ENCODE peak calls at places on chromosomes 6 and 20, in eight cellular contexts. One of them, this sample, is unnamed.

GRCh38 chr20:2838170-2838797 is 2.2 kb downstream of the PCED1A start:
- DNase-seq in kidney: peak; percentile 53
- DNase-seq in CD4-positive, CD25-positive, alpha-beta regulatory T cell: no peak
- DNase-seq in right cardiac atrium: no peak
- DNase-seq in CD4-positive, alpha-beta memory T cell: no peak
- DNase-seq in IMR-90: no peak
- DNase-seq in heart right ventricle: no peak
- DNase-seq in fibroblast of lung: no peak
- DNase-seq in this sample: peak; percentile 9

GRCh38 chr6:137702791-137703424 is 164.2 kb upstream of the TNFAIP3 start:
- DNase-seq in right cardiac atrium: no peak
- DNase-seq in CD4-positive, CD25-positive, alpha-beta regulatory T cell: no peak
- DNase-seq in fibroblast of lung: no peak
- DNase-seq in heart right ventricle: no peak
- DNase-seq in IMR-90: no peak
- DNase-seq in kidney: no peak
- DNase-seq in CD4-positive, alpha-beta memory T cell: no peak
- DNase-seq in this sample: no peak

GRCh38 chr20:47785321-47785899 is at the start of gene SULF2:
- DNase-seq in IMR-90: no peak
- DNase-seq in CD4-positive, alpha-beta memory T cell: no peak
- DNase-seq in fibroblast of lung: peak; percentile 52
- DNase-seq in heart right ventricle: peak; percentile 41
- DNase-seq in kidney: peak; percentile 85
- DNase-seq in right cardiac atrium: peak; percentile 76
- DNase-seq in CD4-positive, CD25-positive, alpha-beta regulatory T cell: no peak
- DNase-seq in this sample: no peak

GRCh38 chr6:81865712-81866111 is 113.2 kb upstream of the TENT5A start:
- DNase-seq in kidney: no peak
- DNase-seq in heart right ventricle: no peak
- DNase-seq in CD4-positive, alpha-beta memory T cell: no peak
- DNase-seq in right cardiac atrium: no peak
- DNase-seq in CD4-positive, CD25-positive, alpha-beta regulatory T cell: no peak
- DNase-seq in fibroblast of lung: peak; percentile 86
- DNase-seq in IMR-90: peak; percentile 92
- DNase-seq in this sample: no peak

GRCh38 chr6:87588756-87589407 is 905 bp downstream of the RARS2 start:
- DNase-seq in IMR-90: no peak
- DNase-seq in CD4-positive, alpha-beta memory T cell: no peak
- DNase-seq in heart right ventricle: no peak
- DNase-seq in CD4-positive, CD25-positive, alpha-beta regulatory T cell: no peak
- DNase-seq in kidney: no peak
- DNase-seq in right cardiac atrium: no peak
- DNase-seq in fibroblast of lung: peak; percentile 52
- DNase-seq in this sample: no peak

GRCh38 chr20:10216146-10216741 is 2.4 kb upstream of the SNAP25 start:
- DNase-seq in CD4-positive, CD25-positive, alpha-beta regulatory T cell: no peak
- DNase-seq in fibroblast of lung: peak; percentile 85
- DNase-seq in right cardiac atrium: no peak
- DNase-seq in kidney: no peak
- DNase-seq in CD4-positive, alpha-beta memory T cell: no peak
- DNase-seq in heart right ventricle: no peak
- DNase-seq in IMR-90: peak; percentile 70
- DNase-seq in this sample: no peak

GRCh38 chr6:32133786-32134185 is 3.7 kb upstream of the FKBPL start:
- DNase-seq in right cardiac atrium: no peak
- DNase-seq in fibroblast of lung: peak; percentile 51
- DNase-seq in IMR-90: peak; percentile 56
- DNase-seq in CD4-positive, alpha-beta memory T cell: no peak
- DNase-seq in CD4-positive, CD25-positive, alpha-beta regulatory T cell: no peak
- DNase-seq in heart right ventricle: no peak
- DNase-seq in kidney: no peak
- DNase-seq in this sample: no peak

GRCh38 chr20:40978761-40979160 is 49.9 kb upstream of the TOP1 start:
- DNase-seq in CD4-positive, alpha-beta memory T cell: no peak
- DNase-seq in fibroblast of lung: no peak
- DNase-seq in heart right ventricle: no peak
- DNase-seq in right cardiac atrium: no peak
- DNase-seq in CD4-positive, CD25-positive, alpha-beta regulatory T cell: no peak
- DNase-seq in IMR-90: no peak
- DNase-seq in kidney: no peak
- DNase-seq in this sample: no peak

DNA sequence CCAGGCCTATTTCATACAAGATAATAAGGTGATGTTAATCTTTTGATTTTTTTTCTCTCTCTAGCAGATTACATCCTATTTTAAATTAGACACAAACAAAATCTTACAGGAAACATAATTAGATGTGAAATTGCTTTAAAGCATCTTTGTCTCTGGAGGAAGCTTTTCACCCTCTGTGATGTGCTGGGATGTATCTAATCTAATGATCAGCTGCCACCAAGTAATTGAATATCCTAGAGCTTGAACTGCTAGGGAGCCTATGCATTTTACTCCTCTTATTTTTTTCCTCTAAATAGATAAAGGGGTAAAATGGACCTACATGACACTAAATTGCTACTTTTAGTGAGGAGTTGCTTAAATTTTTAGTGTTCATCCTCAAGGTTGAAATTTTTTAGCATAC is 165.6 kb downstream of the MANEA start:
- DNase-seq in heart right ventricle: no peak
- DNase-seq in IMR-90: no peak
- DNase-seq in CD4-positive, alpha-beta memory T cell: no peak
- DNase-seq in CD4-positive, CD25-positive, alpha-beta regulatory T cell: no peak
- DNase-seq in right cardiac atrium: no peak
- DNase-seq in fibroblast of lung: no peak
- DNase-seq in kidney: no peak
- DNase-seq in this sample: no peak
- H3K27ac ChIP-seq in heart right ventricle: no peak overlapping the region
- H3K27ac ChIP-seq in IMR-90: no peak overlapping the region
- H3K27ac ChIP-seq in CD4-positive, alpha-beta memory T cell: no peak overlapping the region
- H3K27ac ChIP-seq in CD4-positive, CD25-positive, alpha-beta regulatory T cell: no peak overlapping the region
- H3K27ac ChIP-seq in right cardiac atrium: no peak overlapping the region
- H3K27ac ChIP-seq in fibroblast of lung: no peak overlapping the region
- H3K27ac ChIP-seq in kidney: no peak overlapping the region
- H3K27ac ChIP-seq in this sample: no peak overlapping the region

DNA sequence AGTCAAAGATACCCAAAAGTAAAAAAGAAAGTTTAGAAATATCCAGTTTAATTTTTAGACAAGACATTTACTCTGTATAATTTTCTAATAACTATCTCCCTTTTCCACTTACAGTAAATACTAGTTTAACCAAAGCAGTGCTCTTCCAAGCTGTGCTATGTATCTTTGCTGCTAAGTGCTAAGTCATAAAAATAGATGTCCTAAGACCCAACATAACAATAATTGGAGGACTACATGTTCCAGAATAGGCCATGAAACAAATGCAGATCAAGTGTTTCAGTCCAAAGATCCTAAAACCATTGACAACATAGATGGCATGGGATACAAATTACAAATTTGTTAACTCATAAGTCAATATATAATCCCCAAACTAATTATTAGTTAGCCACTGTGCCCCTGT is 111.1 kb downstream of the FAM83B start:
- DNase-seq in heart right ventricle: no peak
- DNase-seq in CD4-positive, CD25-positive, alpha-beta regulatory T cell: no peak
- DNase-seq in IMR-90: no peak
- DNase-seq in CD4-positive, alpha-beta memory T cell: no peak
- DNase-seq in right cardiac atrium: no peak
- DNase-seq in kidney: no peak
- DNase-seq in fibroblast of lung: no peak
- DNase-seq in this sample: no peak
- H3K27ac ChIP-seq in heart right ventricle: no peak overlapping the region
- H3K27ac ChIP-seq in CD4-positive, CD25-positive, alpha-beta regulatory T cell: no peak overlapping the region
- H3K27ac ChIP-seq in IMR-90: no peak overlapping the region
- H3K27ac ChIP-seq in CD4-positive, alpha-beta memory T cell: no peak overlapping the region
- H3K27ac ChIP-seq in right cardiac atrium: no peak overlapping the region
- H3K27ac ChIP-seq in kidney: no peak overlapping the region
- H3K27ac ChIP-seq in fibroblast of lung: no peak overlapping the region
- H3K27ac ChIP-seq in this sample: peak overlapping the region; percentile 84

GRCh38 chr6:37143585-37143984 is 26.4 kb upstream of the PIM1 start:
- DNase-seq in right cardiac atrium: no peak
- DNase-seq in kidney: no peak
- DNase-seq in heart right ventricle: no peak
- DNase-seq in CD4-positive, alpha-beta memory T cell: no peak
- DNase-seq in fibroblast of lung: no peak
- DNase-seq in IMR-90: no peak
- DNase-seq in CD4-positive, CD25-positive, alpha-beta regulatory T cell: no peak
- DNase-seq in this sample: no peak

GRCh38 chr6:37146735-37147157 is 23.2 kb upstream of the PIM1 start:
- DNase-seq in right cardiac atrium: no peak
- DNase-seq in IMR-90: no peak
- DNase-seq in kidney: no peak
- DNase-seq in heart right ventricle: no peak
- DNase-seq in CD4-positive, alpha-beta memory T cell: no peak
- DNase-seq in fibroblast of lung: no peak
- DNase-seq in CD4-positive, CD25-positive, alpha-beta regulatory T cell: no peak
- DNase-seq in this sample: no peak

GRCh38 chr6:37142047-37142614 is 27.8 kb upstream of the PIM1 start:
- DNase-seq in CD4-positive, CD25-positive, alpha-beta regulatory T cell: no peak
- DNase-seq in right cardiac atrium: no peak
- DNase-seq in CD4-positive, alpha-beta memory T cell: no peak
- DNase-seq in fibroblast of lung: peak; percentile 71
- DNase-seq in heart right ventricle: no peak
- DNase-seq in IMR-90: peak; percentile 32
- DNase-seq in kidney: no peak
- DNase-seq in this sample: no peak

GRCh38 chr6:37141291-37142046 is 28.5 kb upstream of the PIM1 start:
- DNase-seq in CD4-positive, CD25-positive, alpha-beta regulatory T cell: no peak
- DNase-seq in heart right ventricle: no peak
- DNase-seq in CD4-positive, alpha-beta memory T cell: no peak
- DNase-seq in kidney: no peak
- DNase-seq in right cardiac atrium: no peak
- DNase-seq in IMR-90: peak; percentile 81
- DNase-seq in fibroblast of lung: peak; percentile 88
- DNase-seq in this sample: no peak

GRCh38 chr6:37145443-37145842 is 24.5 kb upstream of the PIM1 start:
- DNase-seq in IMR-90: no peak
- DNase-seq in heart right ventricle: no peak
- DNase-seq in right cardiac atrium: no peak
- DNase-seq in CD4-positive, CD25-positive, alpha-beta regulatory T cell: no peak
- DNase-seq in CD4-positive, alpha-beta memory T cell: no peak
- DNase-seq in kidney: no peak
- DNase-seq in fibroblast of lung: no peak
- DNase-seq in this sample: no peak
- H3K27ac ChIP-seq in IMR-90: peak overlapping the region; percentile 89
- H3K27ac ChIP-seq in heart right ventricle: no peak overlapping the region
- H3K27ac ChIP-seq in right cardiac atrium: no peak overlapping the region
- H3K27ac ChIP-seq in CD4-positive, CD25-positive, alpha-beta regulatory T cell: no peak overlapping the region
- H3K27ac ChIP-seq in CD4-positive, alpha-beta memory T cell: no peak overlapping the region
- H3K27ac ChIP-seq in kidney: peak overlapping the region; percentile 23
- H3K27ac ChIP-seq in fibroblast of lung: peak overlapping the region; percentile 74
- H3K27ac ChIP-seq in this sample: no peak overlapping the region

GRCh38 chr6:73803562-73804221 is 107.7 kb downstream of the CD109 start:
- DNase-seq in IMR-90: peak; percentile 97
- DNase-seq in CD4-positive, CD25-positive, alpha-beta regulatory T cell: no peak
- DNase-seq in kidney: no peak
- DNase-seq in CD4-positive, alpha-beta memory T cell: no peak
- DNase-seq in heart right ventricle: no peak
- DNase-seq in fibroblast of lung: peak; percentile 98
- DNase-seq in right cardiac atrium: no peak
- DNase-seq in this sample: no peak

GRCh38 chr6:73801652-73802268 is 105.8 kb downstream of the CD109 start:
- DNase-seq in IMR-90: peak; percentile 11
- DNase-seq in CD4-positive, alpha-beta memory T cell: no peak
- DNase-seq in fibroblast of lung: no peak
- DNase-seq in CD4-positive, CD25-positive, alpha-beta regulatory T cell: no peak
- DNase-seq in kidney: no peak
- DNase-seq in right cardiac atrium: no peak
- DNase-seq in heart right ventricle: no peak
- DNase-seq in this sample: no peak

GRCh38 chr6:73800997-73801396 is 105.0 kb downstream of the CD109 start:
- DNase-seq in fibroblast of lung: no peak
- DNase-seq in right cardiac atrium: no peak
- DNase-seq in CD4-positive, CD25-positive, alpha-beta regulatory T cell: no peak
- DNase-seq in heart right ventricle: no peak
- DNase-seq in CD4-positive, alpha-beta memory T cell: no peak
- DNase-seq in kidney: no peak
- DNase-seq in IMR-90: no peak
- DNase-seq in this sample: no peak

GRCh38 chr6:73798592-73798991 is 102.6 kb downstream of the CD109 start:
- DNase-seq in kidney: no peak
- DNase-seq in IMR-90: peak; percentile 99
- DNase-seq in CD4-positive, alpha-beta memory T cell: no peak
- DNase-seq in fibroblast of lung: peak; percentile 95
- DNase-seq in CD4-positive, CD25-positive, alpha-beta regulatory T cell: no peak
- DNase-seq in heart right ventricle: peak; percentile 52
- DNase-seq in right cardiac atrium: no peak
- DNase-seq in this sample: no peak

GRCh38 chr6:73802366-73802765 is 106.4 kb downstream of the CD109 start:
- DNase-seq in heart right ventricle: no peak
- DNase-seq in CD4-positive, CD25-positive, alpha-beta regulatory T cell: no peak
- DNase-seq in kidney: no peak
- DNase-seq in right cardiac atrium: no peak
- DNase-seq in fibroblast of lung: peak; percentile 39
- DNase-seq in CD4-positive, alpha-beta memory T cell: no peak
- DNase-seq in IMR-90: peak; percentile 49
- DNase-seq in this sample: no peak
- H3K27ac ChIP-seq in heart right ventricle: no peak overlapping the region
- H3K27ac ChIP-seq in CD4-positive, CD25-positive, alpha-beta regulatory T cell: no peak overlapping the region
- H3K27ac ChIP-seq in kidney: no peak overlapping the region
- H3K27ac ChIP-seq in right cardiac atrium: no peak overlapping the region
- H3K27ac ChIP-seq in fibroblast of lung: peak overlapping the region; percentile 68
- H3K27ac ChIP-seq in CD4-positive, alpha-beta memory T cell: no peak overlapping the region
- H3K27ac ChIP-seq in IMR-90: peak overlapping the region; percentile 27
- H3K27ac ChIP-seq in this sample: no peak overlapping the region

GRCh38 chr20:25308671-25309394 is 60.9 kb downstream of the PYGB start:
- DNase-seq in kidney: peak; percentile 71
- DNase-seq in CD4-positive, alpha-beta memory T cell: no peak
- DNase-seq in CD4-positive, CD25-positive, alpha-beta regulatory T cell: no peak
- DNase-seq in IMR-90: peak; percentile 82
- DNase-seq in right cardiac atrium: peak; percentile 44
- DNase-seq in heart right ventricle: no peak
- DNase-seq in fibroblast of lung: peak; percentile 79
- DNase-seq in this sample: no peak
- H3K27ac ChIP-seq in kidney: no peak overlapping the region
- H3K27ac ChIP-seq in CD4-positive, alpha-beta memory T cell: no peak overlapping the region
- H3K27ac ChIP-seq in CD4-positive, CD25-positive, alpha-beta regulatory T cell: no peak overlapping the region
- H3K27ac ChIP-seq in IMR-90: peak overlapping the region; percentile 94
- H3K27ac ChIP-seq in right cardiac atrium: no peak overlapping the region
- H3K27ac ChIP-seq in heart right ventricle: peak overlapping the region; percentile 71
- H3K27ac ChIP-seq in fibroblast of lung: peak overlapping the region; percentile 99
- H3K27ac ChIP-seq in this sample: no peak overlapping the region

DNA sequence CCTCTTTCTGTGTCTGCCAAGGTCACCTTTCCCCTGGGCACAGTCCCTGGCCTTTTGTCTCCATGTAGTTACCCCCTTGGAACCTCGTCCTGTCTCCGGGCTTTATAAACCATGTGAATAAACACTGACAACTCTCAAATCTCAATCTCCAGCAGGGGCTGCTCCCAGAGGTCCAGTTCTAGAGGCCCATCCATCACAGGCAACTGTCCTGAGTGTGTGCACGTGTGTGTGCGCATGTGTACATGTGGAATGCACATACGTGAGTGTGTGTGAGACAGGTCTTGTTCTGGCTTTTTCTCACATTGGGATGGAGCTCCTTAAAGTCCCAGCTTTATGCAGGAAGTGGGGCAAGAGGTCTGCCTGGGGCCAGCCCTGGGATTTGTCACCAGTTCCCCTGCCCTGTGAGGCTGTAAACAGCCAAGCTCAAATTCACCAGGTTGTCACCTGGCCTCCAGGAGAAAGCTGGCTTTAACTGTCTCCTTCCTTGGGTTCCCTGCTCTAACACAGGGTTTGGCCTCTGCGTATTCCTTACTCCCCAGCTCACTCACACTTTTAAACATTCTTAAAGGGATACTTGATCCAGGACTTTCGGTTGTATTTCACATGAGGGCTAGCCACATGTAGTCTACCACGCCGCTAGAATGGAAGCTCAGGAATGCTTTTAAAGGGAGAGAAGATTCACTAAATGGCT is 42.7 kb downstream of the RAMACL start:
- DNase-seq in right cardiac atrium: no peak
- DNase-seq in IMR-90: no peak
- DNase-seq in CD4-positive, alpha-beta memory T cell: no peak
- DNase-seq in heart right ventricle: no peak
- DNase-seq in kidney: no peak
- DNase-seq in fibroblast of lung: no peak
- DNase-seq in CD4-positive, CD25-positive, alpha-beta regulatory T cell: no peak
- DNase-seq in this sample: no peak
- H3K27ac ChIP-seq in right cardiac atrium: no peak overlapping the region
- H3K27ac ChIP-seq in IMR-90: no peak overlapping the region
- H3K27ac ChIP-seq in CD4-positive, alpha-beta memory T cell: no peak overlapping the region
- H3K27ac ChIP-seq in heart right ventricle: no peak overlapping the region
- H3K27ac ChIP-seq in kidney: no peak overlapping the region
- H3K27ac ChIP-seq in fibroblast of lung: no peak overlapping the region
- H3K27ac ChIP-seq in CD4-positive, CD25-positive, alpha-beta regulatory T cell: no peak overlapping the region
- H3K27ac ChIP-seq in this sample: no peak overlapping the region